ENCODE peak calls at places on chromosomes 4 and X, in six cellular contexts. One of them, this sample, is unnamed.

GRCh38 chrX:129678176-129678880 is 23.6 kb upstream of the APLN start:
- DNase-seq in A172: no peak
- DNase-seq in NCI-H2029 treated with DMSO at 0.1 percent for 48 hours: peak
- DNase-seq in right lobe of liver: peak
- DNase-seq in GM04504: no peak
- DNase-seq in stimulated activated CD4-positive, alpha-beta T cell treated with anti-CD3 and anti-CD28 coated beads, Interleukin-15, amount 100 ng/mL, for 48 hours: no peak
- DNase-seq in this sample: peak

GRCh38 chr4:143489116-143489515 is 24.4 kb upstream of the SMARCA5 start:
- DNase-seq in A172: no peak
- DNase-seq in NCI-H2029 treated with DMSO at 0.1 percent for 48 hours: no peak
- DNase-seq in right lobe of liver: no peak
- DNase-seq in GM04504: no peak
- DNase-seq in stimulated activated CD4-positive, alpha-beta T cell treated with anti-CD3 and anti-CD28 coated beads, Interleukin-15, amount 100 ng/mL, for 48 hours: no peak
- DNase-seq in this sample: no peak

GRCh38 chr4:168162604-168163003 is 70.3 kb downstream of the ANXA10 start:
- DNase-seq in A172: peak
- DNase-seq in NCI-H2029 treated with DMSO at 0.1 percent for 48 hours: no peak
- DNase-seq in right lobe of liver: no peak
- DNase-seq in GM04504: no peak
- DNase-seq in stimulated activated CD4-positive, alpha-beta T cell treated with anti-CD3 and anti-CD28 coated beads, Interleukin-15, amount 100 ng/mL, for 48 hours: no peak
- DNase-seq in this sample: no peak

GRCh38 chr4:90209922-90210321 is 82.7 kb downstream of the CCSER1 start:
- DNase-seq in A172: no peak
- DNase-seq in NCI-H2029 treated with DMSO at 0.1 percent for 48 hours: peak
- DNase-seq in right lobe of liver: no peak
- DNase-seq in GM04504: no peak
- DNase-seq in stimulated activated CD4-positive, alpha-beta T cell treated with anti-CD3 and anti-CD28 coated beads, Interleukin-15, amount 100 ng/mL, for 48 hours: no peak
- DNase-seq in this sample: no peak

GRCh38 chrX:69060631-69061408 is 104.4 kb downstream of the PJA1 start:
- DNase-seq in A172: peak
- DNase-seq in NCI-H2029 treated with DMSO at 0.1 percent for 48 hours: no peak
- DNase-seq in right lobe of liver: no peak
- DNase-seq in GM04504: no peak
- DNase-seq in stimulated activated CD4-positive, alpha-beta T cell treated with anti-CD3 and anti-CD28 coated beads, Interleukin-15, amount 100 ng/mL, for 48 hours: no peak
- DNase-seq in this sample: no peak

GRCh38 chr4:142566780-142567179 is 279.3 kb downstream of the INPP4B start:
- DNase-seq in A172: no peak
- DNase-seq in NCI-H2029 treated with DMSO at 0.1 percent for 48 hours: peak
- DNase-seq in right lobe of liver: no peak
- DNase-seq in GM04504: no peak
- DNase-seq in stimulated activated CD4-positive, alpha-beta T cell treated with anti-CD3 and anti-CD28 coated beads, Interleukin-15, amount 100 ng/mL, for 48 hours: no peak
- DNase-seq in this sample: no peak

GRCh38 chrX:127276326-127276725 is 456.8 kb downstream of the PRR32 start:
- DNase-seq in A172: no peak
- DNase-seq in NCI-H2029 treated with DMSO at 0.1 percent for 48 hours: no peak
- DNase-seq in right lobe of liver: no peak
- DNase-seq in GM04504: no peak
- DNase-seq in stimulated activated CD4-positive, alpha-beta T cell treated with anti-CD3 and anti-CD28 coated beads, Interleukin-15, amount 100 ng/mL, for 48 hours: no peak
- DNase-seq in this sample: no peak

GRCh38 chr4:122555216-122555615 is 65.7 kb downstream of the IL21 start:
- DNase-seq in A172: no peak
- DNase-seq in NCI-H2029 treated with DMSO at 0.1 percent for 48 hours: no peak
- DNase-seq in right lobe of liver: no peak
- DNase-seq in GM04504: no peak
- DNase-seq in stimulated activated CD4-positive, alpha-beta T cell treated with anti-CD3 and anti-CD28 coated beads, Interleukin-15, amount 100 ng/mL, for 48 hours: no peak
- DNase-seq in this sample: no peak

GRCh38 chrX:19174401-19175025 is 52.2 kb upstream of the ADGRG2 start:
- DNase-seq in A172: peak
- DNase-seq in NCI-H2029 treated with DMSO at 0.1 percent for 48 hours: no peak
- DNase-seq in right lobe of liver: no peak
- DNase-seq in GM04504: peak
- DNase-seq in stimulated activated CD4-positive, alpha-beta T cell treated with anti-CD3 and anti-CD28 coated beads, Interleukin-15, amount 100 ng/mL, for 48 hours: no peak
- DNase-seq in this sample: no peak

GRCh38 chrX:81528041-81528440 is 326.1 kb downstream of the SH3BGRL start:
- DNase-seq in A172: no peak
- DNase-seq in NCI-H2029 treated with DMSO at 0.1 percent for 48 hours: no peak
- DNase-seq in right lobe of liver: no peak
- DNase-seq in GM04504: no peak
- DNase-seq in stimulated activated CD4-positive, alpha-beta T cell treated with anti-CD3 and anti-CD28 coated beads, Interleukin-15, amount 100 ng/mL, for 48 hours: no peak
- DNase-seq in this sample: no peak

GRCh38 chr4:19999331-19999730 is 252.4 kb upstream of the SLIT2 start:
- DNase-seq in A172: no peak
- DNase-seq in NCI-H2029 treated with DMSO at 0.1 percent for 48 hours: no peak
- DNase-seq in right lobe of liver: no peak
- DNase-seq in GM04504: no peak
- DNase-seq in stimulated activated CD4-positive, alpha-beta T cell treated with anti-CD3 and anti-CD28 coated beads, Interleukin-15, amount 100 ng/mL, for 48 hours: no peak
- DNase-seq in this sample: no peak

GRCh38 chrX:71509289-71509688 is 23.6 kb upstream of the OGT start:
- DNase-seq in A172: no peak
- DNase-seq in NCI-H2029 treated with DMSO at 0.1 percent for 48 hours: no peak
- DNase-seq in right lobe of liver: no peak
- DNase-seq in GM04504: no peak
- DNase-seq in stimulated activated CD4-positive, alpha-beta T cell treated with anti-CD3 and anti-CD28 coated beads, Interleukin-15, amount 100 ng/mL, for 48 hours: no peak
- DNase-seq in this sample: no peak

GRCh38 chr4:113700602-113701150 is 60.9 kb downstream of the CAMK2D start:
- DNase-seq in A172: no peak
- DNase-seq in NCI-H2029 treated with DMSO at 0.1 percent for 48 hours: peak
- DNase-seq in right lobe of liver: no peak
- DNase-seq in GM04504: no peak
- DNase-seq in stimulated activated CD4-positive, alpha-beta T cell treated with anti-CD3 and anti-CD28 coated beads, Interleukin-15, amount 100 ng/mL, for 48 hours: no peak
- DNase-seq in this sample: no peak

GRCh38 chr4:6318206-6318605 is 48.6 kb downstream of the WFS1 start:
- DNase-seq in A172: no peak
- DNase-seq in NCI-H2029 treated with DMSO at 0.1 percent for 48 hours: no peak
- DNase-seq in right lobe of liver: no peak
- DNase-seq in GM04504: no peak
- DNase-seq in stimulated activated CD4-positive, alpha-beta T cell treated with anti-CD3 and anti-CD28 coated beads, Interleukin-15, amount 100 ng/mL, for 48 hours: no peak
- DNase-seq in this sample: no peak

GRCh38 chrX:48709522-48710117 is 13.1 kb downstream of the SUV39H1 start:
- DNase-seq in A172: no peak
- DNase-seq in NCI-H2029 treated with DMSO at 0.1 percent for 48 hours: no peak
- DNase-seq in right lobe of liver: no peak
- DNase-seq in GM04504: no peak
- DNase-seq in stimulated activated CD4-positive, alpha-beta T cell treated with anti-CD3 and anti-CD28 coated beads, Interleukin-15, amount 100 ng/mL, for 48 hours: no peak
- DNase-seq in this sample: no peak

GRCh38 chr4:89737888-89738287 is 99.1 kb downstream of the SNCA start:
- DNase-seq in A172: peak
- DNase-seq in NCI-H2029 treated with DMSO at 0.1 percent for 48 hours: no peak
- DNase-seq in right lobe of liver: no peak
- DNase-seq in GM04504: no peak
- DNase-seq in stimulated activated CD4-positive, alpha-beta T cell treated with anti-CD3 and anti-CD28 coated beads, Interleukin-15, amount 100 ng/mL, for 48 hours: no peak
- DNase-seq in this sample: no peak

GRCh38 chr4:112284662-112285411 is 867 bp downstream of the TIFA start:
- DNase-seq in A172: no peak
- DNase-seq in NCI-H2029 treated with DMSO at 0.1 percent for 48 hours: no peak
- DNase-seq in right lobe of liver: peak
- DNase-seq in GM04504: no peak
- DNase-seq in stimulated activated CD4-positive, alpha-beta T cell treated with anti-CD3 and anti-CD28 coated beads, Interleukin-15, amount 100 ng/mL, for 48 hours: no peak
- DNase-seq in this sample: no peak

GRCh38 chrX:16892504-16893362 is 22.6 kb upstream of the RBBP7 start:
- DNase-seq in A172: peak
- DNase-seq in NCI-H2029 treated with DMSO at 0.1 percent for 48 hours: peak
- DNase-seq in right lobe of liver: no peak
- DNase-seq in GM04504: peak
- DNase-seq in stimulated activated CD4-positive, alpha-beta T cell treated with anti-CD3 and anti-CD28 coated beads, Interleukin-15, amount 100 ng/mL, for 48 hours: peak
- DNase-seq in this sample: peak

GRCh38 chr4:143270266-143270838 is 66.3 kb upstream of the GAB1 start:
- DNase-seq in A172: no peak
- DNase-seq in NCI-H2029 treated with DMSO at 0.1 percent for 48 hours: no peak
- DNase-seq in right lobe of liver: no peak
- DNase-seq in GM04504: no peak
- DNase-seq in stimulated activated CD4-positive, alpha-beta T cell treated with anti-CD3 and anti-CD28 coated beads, Interleukin-15, amount 100 ng/mL, for 48 hours: no peak
- DNase-seq in this sample: no peak

GRCh38 chrX:1578511-1579173 is 12.8 kb upstream of the AKAP17A start:
- DNase-seq in A172: no peak
- DNase-seq in NCI-H2029 treated with DMSO at 0.1 percent for 48 hours: no peak
- DNase-seq in right lobe of liver: no peak
- DNase-seq in GM04504: no peak
- DNase-seq in stimulated activated CD4-positive, alpha-beta T cell treated with anti-CD3 and anti-CD28 coated beads, Interleukin-15, amount 100 ng/mL, for 48 hours: no peak
- DNase-seq in this sample: no peak

GRCh38 chr4:1413221-1413663 is 7.0 kb upstream of the NKX1-1 start:
- DNase-seq in A172: no peak
- DNase-seq in NCI-H2029 treated with DMSO at 0.1 percent for 48 hours: no peak
- DNase-seq in right lobe of liver: peak
- DNase-seq in GM04504: no peak
- DNase-seq in stimulated activated CD4-positive, alpha-beta T cell treated with anti-CD3 and anti-CD28 coated beads, Interleukin-15, amount 100 ng/mL, for 48 hours: no peak
- DNase-seq in this sample: no peak

GRCh38 chr4:1012031-1012739 is 759 bp downstream of the FGFRL1 start:
- DNase-seq in A172: peak
- DNase-seq in NCI-H2029 treated with DMSO at 0.1 percent for 48 hours: no peak
- DNase-seq in right lobe of liver: peak
- DNase-seq in GM04504: no peak
- DNase-seq in stimulated activated CD4-positive, alpha-beta T cell treated with anti-CD3 and anti-CD28 coated beads, Interleukin-15, amount 100 ng/mL, for 48 hours: peak
- DNase-seq in this sample: peak

GRCh38 chr4:58734030-58734673 is 1624.0 kb upstream of the IGFBP7 start:
- DNase-seq in A172: no peak
- DNase-seq in NCI-H2029 treated with DMSO at 0.1 percent for 48 hours: no peak
- DNase-seq in right lobe of liver: no peak
- DNase-seq in GM04504: no peak
- DNase-seq in stimulated activated CD4-positive, alpha-beta T cell treated with anti-CD3 and anti-CD28 coated beads, Interleukin-15, amount 100 ng/mL, for 48 hours: no peak
- DNase-seq in this sample: no peak

GRCh38 chr4:102862016-102862415 is 6.8 kb upstream of the CISD2 start:
- DNase-seq in A172: no peak
- DNase-seq in NCI-H2029 treated with DMSO at 0.1 percent for 48 hours: no peak
- DNase-seq in right lobe of liver: no peak
- DNase-seq in GM04504: no peak
- DNase-seq in stimulated activated CD4-positive, alpha-beta T cell treated with anti-CD3 and anti-CD28 coated beads, Interleukin-15, amount 100 ng/mL, for 48 hours: no peak
- DNase-seq in this sample: no peak

GRCh38 chr4:21811576-21811975 is 137.0 kb downstream of the KCNIP4 start:
- DNase-seq in A172: no peak
- DNase-seq in NCI-H2029 treated with DMSO at 0.1 percent for 48 hours: no peak
- DNase-seq in right lobe of liver: no peak
- DNase-seq in GM04504: no peak
- DNase-seq in stimulated activated CD4-positive, alpha-beta T cell treated with anti-CD3 and anti-CD28 coated beads, Interleukin-15, amount 100 ng/mL, for 48 hours: no peak
- DNase-seq in this sample: no peak

GRCh38 chr4:98663226-98664006 is 5.0 kb upstream of the TSPAN5 start:
- DNase-seq in A172: no peak
- DNase-seq in NCI-H2029 treated with DMSO at 0.1 percent for 48 hours: no peak
- DNase-seq in right lobe of liver: no peak
- DNase-seq in GM04504: no peak
- DNase-seq in stimulated activated CD4-positive, alpha-beta T cell treated with anti-CD3 and anti-CD28 coated beads, Interleukin-15, amount 100 ng/mL, for 48 hours: peak
- DNase-seq in this sample: peak

GRCh38 chr4:6701371-6701770 is 7.7 kb downstream of the S100P start:
- DNase-seq in A172: no peak
- DNase-seq in NCI-H2029 treated with DMSO at 0.1 percent for 48 hours: no peak
- DNase-seq in right lobe of liver: no peak
- DNase-seq in GM04504: no peak
- DNase-seq in stimulated activated CD4-positive, alpha-beta T cell treated with anti-CD3 and anti-CD28 coated beads, Interleukin-15, amount 100 ng/mL, for 48 hours: no peak
- DNase-seq in this sample: no peak

GRCh38 chr4:79906996-79907395 is 166.0 kb downstream of the ANTXR2 start:
- DNase-seq in A172: no peak
- DNase-seq in NCI-H2029 treated with DMSO at 0.1 percent for 48 hours: no peak
- DNase-seq in right lobe of liver: no peak
- DNase-seq in GM04504: no peak
- DNase-seq in stimulated activated CD4-positive, alpha-beta T cell treated with anti-CD3 and anti-CD28 coated beads, Interleukin-15, amount 100 ng/mL, for 48 hours: no peak
- DNase-seq in this sample: no peak

GRCh38 chrX:44872319-44872816 is 620 bp upstream of the KDM6A start:
- DNase-seq in A172: peak
- DNase-seq in NCI-H2029 treated with DMSO at 0.1 percent for 48 hours: no peak
- DNase-seq in right lobe of liver: peak
- DNase-seq in GM04504: no peak
- DNase-seq in stimulated activated CD4-positive, alpha-beta T cell treated with anti-CD3 and anti-CD28 coated beads, Interleukin-15, amount 100 ng/mL, for 48 hours: peak
- DNase-seq in this sample: peak

GRCh38 chr4:108043536-108043935 is 53.8 kb downstream of the HADH start:
- DNase-seq in A172: no peak
- DNase-seq in NCI-H2029 treated with DMSO at 0.1 percent for 48 hours: peak
- DNase-seq in right lobe of liver: no peak
- DNase-seq in GM04504: no peak
- DNase-seq in stimulated activated CD4-positive, alpha-beta T cell treated with anti-CD3 and anti-CD28 coated beads, Interleukin-15, amount 100 ng/mL, for 48 hours: no peak
- DNase-seq in this sample: no peak

GRCh38 chrX:12949205-12949926 is 25.5 kb upstream of the TMSB4X start:
- DNase-seq in A172: no peak
- DNase-seq in NCI-H2029 treated with DMSO at 0.1 percent for 48 hours: no peak
- DNase-seq in right lobe of liver: no peak
- DNase-seq in GM04504: no peak
- DNase-seq in stimulated activated CD4-positive, alpha-beta T cell treated with anti-CD3 and anti-CD28 coated beads, Interleukin-15, amount 100 ng/mL, for 48 hours: no peak
- DNase-seq in this sample: no peak

GRCh38 chr4:3440011-3440410 is 1.8 kb upstream of the HGFAC start:
- DNase-seq in A172: no peak
- DNase-seq in NCI-H2029 treated with DMSO at 0.1 percent for 48 hours: peak
- DNase-seq in right lobe of liver: no peak
- DNase-seq in GM04504: no peak
- DNase-seq in stimulated activated CD4-positive, alpha-beta T cell treated with anti-CD3 and anti-CD28 coated beads, Interleukin-15, amount 100 ng/mL, for 48 hours: no peak
- DNase-seq in this sample: no peak

GRCh38 chr4:147768113-147768512 is 36.2 kb downstream of the ARHGAP10 start:
- DNase-seq in A172: peak
- DNase-seq in NCI-H2029 treated with DMSO at 0.1 percent for 48 hours: no peak
- DNase-seq in right lobe of liver: no peak
- DNase-seq in GM04504: peak
- DNase-seq in stimulated activated CD4-positive, alpha-beta T cell treated with anti-CD3 and anti-CD28 coated beads, Interleukin-15, amount 100 ng/mL, for 48 hours: no peak
- DNase-seq in this sample: no peak

GRCh38 chr4:7197910-7198309 is 5.6 kb downstream of the SORCS2 start:
- DNase-seq in A172: no peak
- DNase-seq in NCI-H2029 treated with DMSO at 0.1 percent for 48 hours: no peak
- DNase-seq in right lobe of liver: no peak
- DNase-seq in GM04504: no peak
- DNase-seq in stimulated activated CD4-positive, alpha-beta T cell treated with anti-CD3 and anti-CD28 coated beads, Interleukin-15, amount 100 ng/mL, for 48 hours: no peak
- DNase-seq in this sample: no peak

GRCh38 chr4:48462363-48462762 is 20.8 kb upstream of the SLC10A4 start:
- DNase-seq in A172: no peak
- DNase-seq in NCI-H2029 treated with DMSO at 0.1 percent for 48 hours: no peak
- DNase-seq in right lobe of liver: no peak
- DNase-seq in GM04504: peak
- DNase-seq in stimulated activated CD4-positive, alpha-beta T cell treated with anti-CD3 and anti-CD28 coated beads, Interleukin-15, amount 100 ng/mL, for 48 hours: no peak
- DNase-seq in this sample: no peak

GRCh38 chr4:40923326-40924095 is 173.8 kb downstream of the NSUN7 start:
- DNase-seq in A172: no peak
- DNase-seq in NCI-H2029 treated with DMSO at 0.1 percent for 48 hours: peak
- DNase-seq in right lobe of liver: no peak
- DNase-seq in GM04504: no peak
- DNase-seq in stimulated activated CD4-positive, alpha-beta T cell treated with anti-CD3 and anti-CD28 coated beads, Interleukin-15, amount 100 ng/mL, for 48 hours: no peak
- DNase-seq in this sample: no peak

GRCh38 chrX:53795583-53795982 is 109.1 kb upstream of the HUWE1 start:
- DNase-seq in A172: no peak
- DNase-seq in NCI-H2029 treated with DMSO at 0.1 percent for 48 hours: no peak
- DNase-seq in right lobe of liver: no peak
- DNase-seq in GM04504: no peak
- DNase-seq in stimulated activated CD4-positive, alpha-beta T cell treated with anti-CD3 and anti-CD28 coated beads, Interleukin-15, amount 100 ng/mL, for 48 hours: no peak
- DNase-seq in this sample: no peak

GRCh38 chr4:120877021-120877420 is 45.5 kb downstream of the PRDM5 start:
- DNase-seq in A172: no peak
- DNase-seq in NCI-H2029 treated with DMSO at 0.1 percent for 48 hours: no peak
- DNase-seq in right lobe of liver: no peak
- DNase-seq in GM04504: no peak
- DNase-seq in stimulated activated CD4-positive, alpha-beta T cell treated with anti-CD3 and anti-CD28 coated beads, Interleukin-15, amount 100 ng/mL, for 48 hours: no peak
- DNase-seq in this sample: no peak

GRCh38 chr4:142393127-142393526 is 453.0 kb downstream of the INPP4B start:
- DNase-seq in A172: no peak
- DNase-seq in NCI-H2029 treated with DMSO at 0.1 percent for 48 hours: no peak
- DNase-seq in right lobe of liver: no peak
- DNase-seq in GM04504: no peak
- DNase-seq in stimulated activated CD4-positive, alpha-beta T cell treated with anti-CD3 and anti-CD28 coated beads, Interleukin-15, amount 100 ng/mL, for 48 hours: no peak
- DNase-seq in this sample: no peak